ENCODE peak calls at places on chromosome 20, in seven cellular contexts. I is ovary; O is pulmonary artery endothelial cell; D is WTC11; M is GM04504; K is iris pigment epithelial cell; W is activated T-cell treated with anti-CD3 and anti-CD28 coated beads, Interleukin-2, amount 50 U/mL, for 48 hours. X is an unnamed sample.

GRCh38 chr20:5531318-5532081 is 214.7 kb upstream of the PROKR2 start:
- DNase-seq in M (no peak), I (no peak), O (no peak), D (no peak), W (no peak), K (peak), X (peak)

GRCh38 chr20:63072231-63072791 is 65.5 kb upstream of the BHLHE23 start:
- DNase-seq in K (no peak), W (no peak), O (no peak), D (peak), I (peak), M (no peak), X (no peak)

GRCh38 chr20:40532103-40532502 is 156.9 kb downstream of the MAFB start:
- DNase-seq in D (peak), O (no peak), W (peak), M (no peak), I (no peak), K (peak), X (peak)

GRCh38 chr20:46229478-46229877 is 78.8 kb downstream of the CDH22 start:
- DNase-seq in D (no peak), I (no peak), W (no peak), M (no peak), O (no peak), K (no peak), X (peak)

GRCh38 chr20:17568972-17569471 is 853 bp upstream of the DSTN start:
- DNase-seq in K (peak), D (peak), M (peak), W (peak), O (peak), I (peak), X (peak)

GRCh38 chr20:53706008-53706481 is 112.4 kb upstream of the ZNF217 start:
- DNase-seq in K (peak), O (no peak), M (no peak), I (no peak), D (no peak), W (no peak), X (no peak)

GRCh38 chr20:33443006-33443511 is 504 bp downstream of the SNTA1 start:
- DNase-seq in D (peak), W (peak), K (no peak), O (no peak), M (no peak), I (peak), X (no peak)

GRCh38 chr20:7113577-7114466 is 346.3 kb downstream of the BMP2 start:
- DNase-seq in K (peak), O (no peak), M (no peak), D (peak), I (no peak), W (no peak), X (peak)

GRCh38 chr20:25567286-25567685 is 18.0 kb downstream of the NINL start:
- DNase-seq in K (no peak), W (no peak), O (no peak), M (no peak), D (no peak), I (no peak), X (no peak)

GRCh38 chr20:44384423-44385027 is 29.0 kb downstream of the HNF4A start:
- DNase-seq in D (peak), K (peak), W (peak), O (no peak), I (peak), M (peak), X (peak)

GRCh38 chr20:38277285-38277684 is 16.8 kb upstream of the KIAA1755 start:
- DNase-seq in K (no peak), O (no peak), D (no peak), I (no peak), M (no peak), W (no peak), X (no peak)

GRCh38 chr20:32583581-32584045 is 1.5 kb downstream of the NOL4L start:
- DNase-seq in W (no peak), I (no peak), K (no peak), O (no peak), D (no peak), M (no peak), X (no peak)

GRCh38 chr20:54119744-54120143 is 49.4 kb upstream of the BCAS1 start:
- DNase-seq in K (no peak), W (no peak), D (no peak), I (no peak), O (no peak), M (no peak), X (no peak)

GRCh38 chr20:46509523-46509922 is 3.8 kb downstream of the ZNF334 start:
- DNase-seq in O (no peak), D (no peak), W (no peak), M (no peak), K (no peak), I (no peak), X (no peak)

GRCh38 chr20:24588725-24589340 is 119.4 kb downstream of the SYNDIG1 start:
- DNase-seq in I (no peak), M (no peak), K (no peak), O (no peak), D (no peak), W (no peak), X (no peak)